ENCODE peak calls at places on chromosomes 11 and 22, in seven cellular contexts. N is osteocyte; Y is adipocyte; W is stimulated activated CD4-positive, alpha-beta T cell treated with anti-CD3 and anti-CD28 coated beads, Interleukin-12 subunit alpha, Interleukin-12 subunit beta, amount 100 ng/mL, for 4 hours; L is activated CD4-positive, alpha-beta T cell treated with anti-CD3 and anti-CD28 coated beads, Interleukin-2, amount 50 U/mL, for 24 hours; K is GM04503; I is NCI-H2081 treated with DMSO at 0.1 percent for 48 hours. R is an unnamed sample.

GRCh38 chr11:118658372-118659313 is 20.8 kb downstream of the TREH start:
- DNase-seq in N (no peak), W (no peak), L (no peak), I (no peak), Y (peak; percentile 10), K (no peak), R (no peak)

GRCh38 chr22:50085211-50085999 is at the start of gene MLC1:
- DNase-seq in Y (peak; percentile 5), K (no peak), L (no peak), N (no peak), I (no peak), W (no peak), R (no peak)

GRCh38 chr11:73306069-73306468 is 2.0 kb upstream of the ARHGEF17 start:
- DNase-seq in N (no peak), W (no peak), Y (no peak), L (no peak), I (no peak), K (no peak), R (no peak)

GRCh38 chr22:49115186-49115585 is 712.5 kb downstream of the BRD1 start:
- DNase-seq in W (no peak), K (no peak), I (no peak), Y (no peak), L (no peak), N (no peak), R (no peak)

GRCh38 chr11:61022311-61023085 is 51.0 kb downstream of the CD6 start:
- DNase-seq in W (no peak), I (no peak), Y (no peak), L (no peak), K (no peak), N (no peak), R (no peak)

GRCh38 chr11:78181155-78181554 is 7.3 kb downstream of the KCTD21 start:
- DNase-seq in L (no peak), K (no peak), N (no peak), W (no peak), Y (peak; percentile 58), I (no peak), R (no peak)

GRCh38 chr11:133082851-133083488 is 449.3 kb downstream of the OPCML start:
- DNase-seq in N (peak; percentile 92), I (peak; percentile 14), Y (peak; percentile 82), W (peak; percentile 48), K (no peak), L (peak; percentile 30), R (peak; percentile 95)

GRCh38 chr11:35014352-35014751 is 97.9 kb downstream of the PDHX start:
- DNase-seq in I (no peak), L (no peak), N (no peak), Y (peak; percentile 88), K (peak; percentile 92), W (no peak), R (no peak)

GRCh38 chr22:39949964-39950737 is 10.0 kb upstream of the TMA7B start:
- DNase-seq in Y (no peak), K (no peak), L (no peak), W (no peak), I (no peak), N (no peak), R (no peak)

GRCh38 chr11:1304376-1304775 is 5.1 kb downstream of the TOLLIP start:
- DNase-seq in L (no peak), Y (no peak), I (no peak), W (no peak), K (no peak), N (peak; percentile 67), R (peak; percentile 27)

GRCh38 chr22:22666307-22667091 is 22.1 kb downstream of the GGTLC2 start:
- DNase-seq in I (no peak), N (no peak), W (peak; percentile 6), Y (peak; percentile 53), K (no peak), L (no peak), R (peak; percentile 60)